ENCODE peak calls at places on chromosomes 16 and 17, in five cellular contexts. T, N, S, P and G are unnamed samples.

GRCh38 chr17:29107933-29108805 is 65.2 kb downstream of the PIPOX start:
- DNase-seq in N (no peak), T (no peak), S (no peak), P (peak; percentile 96), G (no peak)

GRCh38 chr17:34781571-34782108 is 179.6 kb downstream of the CCT6B start:
- DNase-seq in T (no peak), N (no peak), P (peak; percentile 2), S (no peak), G (no peak)

GRCh38 chr16:23974223-23974622 is 138.4 kb downstream of the PRKCB start:
- DNase-seq in N (no peak), S (no peak), T (no peak), P (no peak), G (no peak)

GRCh38 chr17:7561589-7562207 is at the start of gene SENP3:
- DNase-seq in T (peak; percentile 93), P (peak; percentile 93), N (peak; percentile 85), S (peak; percentile 94), G (no peak)

GRCh38 chr17:78908426-78908825 is 5.4 kb upstream of the CEP295NL start:
- DNase-seq in T (no peak), S (no peak), P (peak; percentile 93), N (no peak), G (no peak)

GRCh38 chr16:85055503-85056210 is 28.1 kb downstream of the KIAA0513 start:
- DNase-seq in S (peak; percentile 73), T (peak; percentile 71), N (no peak), P (peak; percentile 76), G (peak; percentile 77)

GRCh38 chr16:50414152-50414551 is 45.4 kb upstream of the BRD7 start:
- DNase-seq in P (no peak), S (no peak), T (no peak), N (no peak), G (no peak)

GRCh38 chr17:32555611-32556310 is 69.0 kb downstream of the CDK5R1 start:
- DNase-seq in S (no peak), T (no peak), N (no peak), P (no peak), G (no peak)

GRCh38 chr17:6353161-6353560 is 81.8 kb downstream of the AIPL1 start:
- DNase-seq in T (no peak), S (no peak), P (no peak), N (no peak), G (no peak)

GRCh38 chr17:41065829-41066624 is at the start of gene KRTAP2-4:
- DNase-seq in T (peak; percentile 26), S (no peak), N (no peak), P (no peak), G (no peak)

GRCh38 chr17:81547614-81547982 is 4.6 kb downstream of the FAAP100 start:
- DNase-seq in S (no peak), T (no peak), N (no peak), P (no peak), G (no peak)

GRCh38 chr16:24580665-24581064 is 41.3 kb downstream of the RBBP6 start:
- DNase-seq in N (no peak), S (no peak), P (no peak), T (peak; percentile 67), G (no peak)

GRCh38 chr16:84180519-84181140 is 6.2 kb downstream of the TAF1C start:
- DNase-seq in P (no peak), S (no peak), N (no peak), T (no peak), G (no peak)

GRCh38 chr16:86515420-86515779 is 5.1 kb downstream of the FOXF1 start:
- DNase-seq in N (no peak), T (no peak), S (no peak), P (no peak), G (no peak)

GRCh38 chr17:71764507-71764906 is 356.3 kb upstream of the SOX9 start:
- DNase-seq in T (peak; percentile 3), N (no peak), P (peak; percentile 14), S (no peak), G (no peak)

GRCh38 chr16:30004424-30004776 is 6.4 kb downstream of the DOC2A start:
- DNase-seq in N (no peak), T (no peak), P (no peak), S (no peak), G (no peak)

GRCh38 chr17:81832608-81833159 is 407 bp downstream of the MCRIP1 start:
- DNase-seq in P (peak; percentile 42), N (no peak), T (no peak), S (peak; percentile 75), G (peak; percentile 18)

GRCh38 chr16:74865922-74866598 is 91.4 kb upstream of the FA2H start:
- DNase-seq in P (no peak), S (no peak), N (no peak), T (peak; percentile 11), G (no peak)

GRCh38 chr16:71894921-71895678 is at the start of gene IST1:
- DNase-seq in P (peak; percentile 98), S (peak; percentile 99), T (peak; percentile 99), N (peak; percentile 96), G (peak; percentile 94)

GRCh38 chr16:1745181-1745899 is 26.0 kb downstream of the NME3 start:
- DNase-seq in N (no peak), T (peak; percentile 39), S (no peak), P (no peak), G (no peak)

GRCh38 chr16:84746231-84746630 is 46.4 kb downstream of the USP10 start:
- DNase-seq in S (no peak), N (no peak), P (no peak), T (no peak), G (no peak)

GRCh38 chr16:48558269-48558915 is 51.6 kb downstream of the N4BP1 start:
- DNase-seq in S (no peak), P (no peak), T (peak; percentile 75), N (no peak), G (no peak)

GRCh38 chr17:1562178-1562643 is 381 bp downstream of the PITPNA start:
- DNase-seq in N (no peak), P (no peak), S (peak; percentile 74), T (peak; percentile 25), G (no peak)

GRCh38 chr17:64387545-64388171 is 3.0 kb downstream of the PECAM1 start:
- DNase-seq in P (no peak), N (no peak), T (no peak), S (no peak), G (no peak)

GRCh38 chr17:64384253-64385186 is 6.1 kb downstream of the PECAM1 start:
- DNase-seq in P (no peak), S (no peak), T (no peak), N (no peak), G (no peak)

GRCh38 chr17:64387145-64387473 is 3.6 kb downstream of the PECAM1 start:
- DNase-seq in P (no peak), S (no peak), T (no peak), N (no peak), G (no peak)

GRCh38 chr17:64386412-64387144 is 4.1 kb downstream of the PECAM1 start:
- DNase-seq in S (no peak), P (no peak), N (no peak), T (peak; percentile 34), G (no peak)

GRCh38 chr17:64385187-64386083 is 5.2 kb downstream of the PECAM1 start:
- DNase-seq in T (peak; percentile 92), N (peak; percentile 43), S (no peak), P (peak; percentile 50), G (no peak)
- H3K4me3 ChIP-seq in T (peak overlapping the region; percentile 57), N (peak overlapping the region; percentile 38), S (no peak overlapping the region), P (no peak overlapping the region), G (no peak overlapping the region)

DNA sequence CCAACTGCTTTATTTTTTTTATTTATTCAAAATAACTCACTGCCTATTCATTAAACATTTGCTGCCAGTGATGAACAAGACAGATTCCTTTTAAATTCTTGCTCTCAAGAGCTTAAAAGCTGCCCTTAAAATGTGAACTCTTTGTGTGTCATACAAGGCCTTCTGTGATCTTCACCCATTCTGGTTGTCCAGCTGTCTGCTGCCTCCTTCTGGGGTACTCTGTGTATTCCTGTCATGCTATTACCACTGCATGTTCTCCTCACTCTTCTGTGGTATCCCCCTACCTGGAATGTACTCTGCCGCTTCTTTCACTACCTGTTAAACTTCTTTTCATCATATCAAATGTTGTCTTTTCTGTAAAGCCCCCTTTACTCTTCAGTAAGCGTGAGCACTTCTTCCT is 165.8 kb downstream of the CHD9 start:
- DNase-seq in S (no peak), P (no peak), N (no peak), T (peak; percentile 64), G (no peak)
- TF ChIP-seq CTCF in S (no peak), P (no peak), N (no peak), T (peak; percentile 42), G (peak; percentile 10)

GRCh38 chr16:73053379-73054130 is 5.6 kb upstream of the ZFHX3 start:
- DNase-seq in S (no peak), P (no peak), T (peak; percentile 82), N (no peak), G (no peak)

GRCh38 chr16:73054732-73055481 is 7.0 kb upstream of the ZFHX3 start:
- DNase-seq in P (no peak), T (peak; percentile 53), S (no peak), N (no peak), G (no peak)

GRCh38 chr16:73052441-73053030 is 4.6 kb upstream of the ZFHX3 start:
- DNase-seq in N (no peak), P (no peak), T (no peak), S (no peak), G (no peak)

GRCh38 chr16:73053038-73053378 is 5.1 kb upstream of the ZFHX3 start:
- DNase-seq in P (no peak), T (no peak), N (no peak), S (no peak), G (no peak)

DNA sequence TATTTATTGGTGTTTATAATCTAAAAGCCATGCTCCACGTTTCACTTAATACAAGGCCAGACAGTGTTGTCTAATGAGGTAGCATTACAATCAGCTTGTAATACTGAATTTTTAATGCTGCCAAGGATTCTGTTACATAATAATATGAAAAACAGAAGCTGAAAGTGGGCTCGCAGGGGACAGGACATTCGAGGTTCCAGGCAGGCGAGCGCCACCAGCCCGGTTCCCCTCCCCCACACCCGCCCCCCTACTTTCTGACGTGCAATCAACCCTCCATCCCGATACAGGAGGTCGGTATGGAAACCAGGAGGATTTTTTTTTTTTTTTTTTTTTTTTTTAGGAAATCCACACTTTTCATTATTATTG is 6.2 kb upstream of the ZFHX3 start:
- DNase-seq in P (no peak), S (no peak), T (peak; percentile 32), N (no peak), G (no peak)
- H3K4me3 ChIP-seq in P (no peak overlapping the region), S (no peak overlapping the region), T (no peak overlapping the region), N (no peak overlapping the region), G (no peak overlapping the region)

GRCh38 chr17:14297161-14297851 is 3.6 kb upstream of the HS3ST3B1 start:
- DNase-seq in S (peak; percentile 54), N (no peak), P (no peak), T (peak; percentile 79), G (no peak)

GRCh38 chr17:14295676-14296075 is 5.2 kb upstream of the HS3ST3B1 start:
- DNase-seq in S (no peak), N (no peak), T (no peak), P (no peak), G (no peak)

GRCh38 chr17:14298221-14298994 is 2.5 kb upstream of the HS3ST3B1 start:
- DNase-seq in P (no peak), N (no peak), T (no peak), S (peak; percentile 52), G (no peak)

GRCh38 chr17:14296511-14296910 is 4.4 kb upstream of the HS3ST3B1 start:
- DNase-seq in N (no peak), T (no peak), S (no peak), P (no peak), G (no peak)

DNA sequence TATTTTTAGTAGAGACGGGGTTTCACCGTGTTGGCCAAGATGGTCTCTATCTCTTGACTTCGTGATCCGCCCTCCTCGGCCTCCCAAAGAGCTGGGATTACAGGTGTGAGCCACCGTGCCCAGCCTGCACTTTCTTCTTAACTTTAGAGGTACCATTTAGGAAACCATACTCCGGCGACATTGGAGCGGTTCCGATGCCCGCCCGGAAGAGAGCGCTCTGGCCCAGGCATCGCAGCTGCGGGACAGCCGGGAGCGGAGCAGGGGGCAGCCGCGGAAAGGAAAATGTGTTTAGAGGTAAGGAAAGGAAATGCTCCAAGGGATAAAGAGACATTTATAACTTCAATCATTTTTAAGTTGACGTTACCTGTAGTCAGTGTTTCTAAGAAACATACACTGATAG is 6.0 kb upstream of the HS3ST3B1 start:
- DNase-seq in T (no peak), N (no peak), S (no peak), P (no peak), G (no peak)
- TF ChIP-seq CTCF in T (no peak), N (no peak), S (no peak), P (no peak), G (no peak)